ENCODE peak calls at places on chromosomes 6 and 20, in eight cellular contexts. A is HCEC 1CT; J is A549; L is substantia nigra; H is MM.1S; Y is NCI-H1417; G is stimulated activated CD8-positive, alpha-beta memory T cell treated with anti-CD3 and anti-CD28 coated beads, Interleukin-2, amount 100 ng/mL, for 48 hours; T is AG10803. E is an unnamed sample.

GRCh38 chr20:5991623-5992441 is 41.4 kb downstream of the MCM8 start:
- DNase-seq in T (peak; percentile 22), Y (no peak), H (no peak), J (no peak), L (no peak), G (no peak), A (peak; percentile 8), E (no peak)

GRCh38 chr6:97456070-97456469 is 173.1 kb upstream of the MMS22L start:
- DNase-seq in G (no peak), H (no peak), A (no peak), L (no peak), T (no peak), J (no peak), Y (no peak), E (no peak)

GRCh38 chr6:63452117-63452516 is 120.2 kb upstream of the LOC128125822 start:
- DNase-seq in H (no peak), L (no peak), G (no peak), A (no peak), Y (no peak), T (no peak), J (no peak), E (no peak)

GRCh38 chr20:47585087-47585747 is 83.5 kb downstream of the NCOA3 start:
- DNase-seq in H (no peak), G (no peak), L (no peak), J (no peak), A (no peak), Y (no peak), T (no peak), E (no peak)

GRCh38 chr6:112986270-112986669 is 639.1 kb downstream of the RFPL4B start:
- DNase-seq in H (no peak), L (no peak), J (no peak), A (no peak), Y (no peak), T (no peak), G (no peak), E (no peak)

GRCh38 chr6:138287144-138287955 is 69.1 kb upstream of the PBOV1 start:
- DNase-seq in T (no peak), L (no peak), A (no peak), G (no peak), H (peak; percentile 66), J (no peak), Y (peak; percentile 83), E (peak; percentile 34)

GRCh38 chr6:187252-187840 is 104.9 kb upstream of the DUSP22 start:
- DNase-seq in G (no peak), T (no peak), J (no peak), H (no peak), Y (no peak), L (no peak), A (no peak), E (no peak)

GRCh38 chr6:41936073-41936837 is 5.4 kb downstream of the CCND3 start:
- DNase-seq in L (peak; percentile 47), J (peak; percentile 72), Y (peak; percentile 61), A (peak; percentile 76), H (peak; percentile 85), G (peak; percentile 76), T (peak; percentile 96), E (peak; percentile 58)

GRCh38 chr20:10090588-10091166 is 55.9 kb downstream of the ANKEF1 start:
- DNase-seq in J (peak; percentile 57), T (peak; percentile 64), H (peak; percentile 50), Y (peak; percentile 89), L (peak; percentile 2), A (peak; percentile 46), G (peak; percentile 1), E (peak; percentile 18)

GRCh38 chr6:11538049-11538798 is 675 bp downstream of the TMEM170B start:
- DNase-seq in A (no peak), J (peak; percentile 8), G (peak; percentile 9), Y (peak; percentile 9), T (no peak), L (peak; percentile 39), H (no peak), E (peak; percentile 33)

GRCh38 chr6:29005183-29005885 is at the start of gene ZNF311:
- DNase-seq in J (peak; percentile 21), G (no peak), Y (no peak), A (peak; percentile 82), H (peak; percentile 36), L (no peak), T (peak; percentile 64), E (peak; percentile 40)

GRCh38 chr6:20542927-20543602 is 8.8 kb downstream of the CDKAL1 start:
- DNase-seq in Y (no peak), G (no peak), A (peak; percentile 74), T (peak; percentile 48), H (peak; percentile 87), L (no peak), J (no peak), E (no peak)

GRCh38 chr6:110173506-110174132 is 5.9 kb downstream of the WASF1 start:
- DNase-seq in A (no peak), G (no peak), J (no peak), T (no peak), Y (no peak), L (no peak), H (no peak), E (no peak)

GRCh38 chr6:42417641-42418112 is 34.0 kb downstream of the TRERF1 start:
- DNase-seq in G (no peak), J (no peak), A (no peak), T (peak; percentile 65), Y (no peak), L (no peak), H (no peak), E (peak; percentile 31)

GRCh38 chr6:53306819-53307347 is 41.9 kb downstream of the ELOVL5 start:
- DNase-seq in A (peak; percentile 52), Y (no peak), T (no peak), G (no peak), L (no peak), J (no peak), H (peak; percentile 46), E (no peak)

GRCh38 chr6:124854338-124854922 is 107.8 kb upstream of the RNF217 start:
- DNase-seq in G (no peak), H (peak; percentile 22), J (no peak), A (peak; percentile 43), L (no peak), Y (peak; percentile 29), T (peak; percentile 2), E (no peak)

GRCh38 chr6:26267083-26267589 is 97.9 kb upstream of the BTN3A2 start:
- DNase-seq in G (no peak), T (no peak), Y (no peak), L (no peak), H (no peak), A (no peak), J (no peak), E (no peak)

GRCh38 chr20:36571564-36572504 is 1.6 kb upstream of the TGIF2 start:
- DNase-seq in G (no peak), L (no peak), Y (no peak), T (no peak), J (no peak), A (no peak), H (no peak), E (peak; percentile 17)

GRCh38 chr20:3250091-3250504 is 11.1 kb upstream of the SLC4A11 start:
- DNase-seq in Y (no peak), G (no peak), T (no peak), L (no peak), A (no peak), J (peak; percentile 77), H (no peak), E (no peak)

GRCh38 chr6:89032599-89032998 is 48.0 kb upstream of the PNRC1 start:
- DNase-seq in J (no peak), A (peak; percentile 28), T (no peak), L (no peak), G (no peak), Y (no peak), H (no peak), E (no peak)

GRCh38 chr6:102215425-102215824 is 821.9 kb downstream of the GRIK2 start:
- DNase-seq in T (no peak), H (no peak), J (no peak), G (no peak), A (no peak), Y (no peak), L (no peak), E (no peak)

GRCh38 chr20:20225325-20225724 is 142.6 kb upstream of the INSM1 start:
- DNase-seq in L (no peak), A (no peak), Y (peak; percentile 72), T (no peak), H (no peak), J (no peak), G (no peak), E (no peak)

E was measured in naive thymus-derived CD8-positive, alpha-beta T cell.